ENCODE peak calls at places on chromosomes 16 and 17, in ten cellular contexts. F is CD8-positive, alpha-beta memory T cell; K is body of pancreas; W is lower lobe of right lung; B is GM23338; Z is Panc1; S is neuronal stem cell; D is heart right ventricle; L is iPS DF 6.9; P is A673. V is an unnamed sample. For H3K4me1, the result is how much of the 10 kb centered on the place peaks cover.

GRCh38 chr17:80870401-80870800 is 121.2 kb upstream of the CHMP6 start:
- DNase-seq in L (no peak), P (no peak), K (no peak), B (no peak), F (no peak), W (peak), D (no peak), S (no peak), Z (no peak), V (no peak)

GRCh38 chr17:49987290-49987585 is 7.8 kb downstream of the DLX3 start:
- DNase-seq in B (peak), W (no peak), F (no peak), Z (no peak), S (no peak), P (no peak), D (no peak), L (no peak), K (no peak), V (no peak)

GRCh38 chr17:44952946-44953475 is 5.4 kb upstream of the KIF18B start:
- DNase-seq in Z (no peak), F (no peak), L (no peak), W (no peak), S (no peak), D (no peak), P (no peak), K (no peak), B (peak), V (no peak)

GRCh38 chr16:57818377-57819055 is 16.2 kb upstream of the KIFC3 start:
- DNase-seq in F (no peak), L (no peak), D (no peak), B (no peak), K (peak), P (no peak), S (no peak), Z (no peak), W (no peak), V (no peak)

GRCh38 chr16:79434771-79435170 is 165.8 kb downstream of the MAF start:
- DNase-seq in L (no peak), K (no peak), D (no peak), F (no peak), B (no peak), Z (no peak), W (no peak), P (no peak), S (no peak), V (no peak)

GRCh38 chr17:21378553-21378952 is 2.4 kb downstream of the KCNJ12 start:
- DNase-seq in S (no peak), B (peak), P (no peak), F (no peak), W (no peak), K (no peak), D (no peak), Z (no peak), L (no peak), V (no peak)

GRCh38 chr17:59266748-59267147 is 46.4 kb downstream of the GDPD1 start:
- DNase-seq in Z (no peak), D (no peak), P (no peak), L (no peak), B (no peak), K (no peak), W (no peak), S (no peak), F (no peak), V (no peak)

GRCh38 chr17:80761421-80761871 is 216.8 kb downstream of the RPTOR start:
- DNase-seq in D (no peak), B (no peak), P (peak), Z (no peak), S (no peak), W (no peak), F (peak), L (no peak), K (no peak), V (no peak)

GRCh38 chr16:65201446-65202010 is 79.7 kb upstream of the CDH11 start:
- DNase-seq in P (no peak), L (no peak), K (no peak), F (no peak), Z (no peak), D (no peak), W (no peak), B (no peak), S (no peak), V (no peak)

GRCh38 chr16:87970206-87970605 is 19.0 kb downstream of the BANP start:
- DNase-seq in K (no peak), S (no peak), W (no peak), D (no peak), Z (no peak), B (no peak), P (peak), L (no peak), F (no peak), V (no peak)

GRCh38 chr16:6258056-6258455 is 1074.6 kb upstream of the RBFOX1 start:
- DNase-seq in K (no peak), P (no peak), F (no peak), D (no peak), S (no peak), B (no peak), W (no peak), L (no peak), Z (no peak), V (no peak)

GRCh38 chr17:7064248-7064647 is 15.8 kb downstream of the CLEC10A start:
- DNase-seq in W (no peak), F (no peak), D (no peak), P (no peak), L (no peak), Z (no peak), B (no peak), K (no peak), S (no peak), V (no peak)

GRCh38 chr17:36849871-36850348 is 87.4 kb upstream of the LHX1 start:
- DNase-seq in P (peak), W (no peak), K (no peak), B (no peak), L (no peak), Z (peak), D (no peak), S (no peak), F (no peak), V (no peak)

GRCh38 chr17:68613739-68614298 is 12.7 kb upstream of the FAM20A start:
- DNase-seq in P (peak), L (peak), S (peak), Z (peak), D (peak), K (no peak), W (peak), F (no peak), B (peak), V (peak)

GRCh38 chr17:35214192-35214591 is 20.0 kb upstream of the SLC35G3 start:
- DNase-seq in F (peak), W (no peak), L (no peak), B (no peak), S (no peak), K (no peak), D (no peak), Z (no peak), P (peak), V (no peak)

GRCh38 chr16:50683689-50684374 is 2.7 kb upstream of the SNX20 start:
- DNase-seq in B (no peak), W (no peak), S (no peak), Z (no peak), D (no peak), L (no peak), P (no peak), F (peak), K (no peak), V (peak)

GRCh38 chr17:71790791-71791190 is 330.0 kb upstream of the SOX9 start:
- DNase-seq in D (no peak), P (no peak), L (no peak), B (no peak), Z (no peak), W (no peak), S (no peak), F (no peak), K (no peak), V (no peak)

GRCh38 chr16:66357523-66357928 is 9.0 kb upstream of the CDH5 start:
- DNase-seq in S (peak), W (no peak), P (peak), D (peak), Z (no peak), L (no peak), B (peak), F (no peak), K (peak), V (no peak)

GRCh38 chr16:2770057-2770780 is 6.9 kb downstream of the ELOB start:
- DNase-seq in D (no peak), Z (no peak), L (no peak), B (no peak), K (no peak), W (peak), F (no peak), S (no peak), P (no peak), V (no peak)

GRCh38 chr17:78573955-78574354 is 3.2 kb downstream of the DNAH17 start:
- DNase-seq in S (no peak), D (no peak), F (no peak), Z (no peak), L (no peak), P (peak), K (no peak), W (no peak), B (no peak), V (no peak)

GRCh38 chr17:77783991-77784820 is 174.3 kb upstream of the TNRC6C start:
- DNase-seq in W (no peak), Z (no peak), B (no peak), K (no peak), P (no peak), D (no peak), S (no peak), F (peak), L (no peak), V (no peak)

GRCh38 chr16:87570938-87571867 is 31.1 kb upstream of the JPH3 start:
- DNase-seq in S (no peak), Z (no peak), D (peak), L (no peak), W (peak), P (no peak), K (peak), B (peak), F (no peak), V (peak)

DNA sequence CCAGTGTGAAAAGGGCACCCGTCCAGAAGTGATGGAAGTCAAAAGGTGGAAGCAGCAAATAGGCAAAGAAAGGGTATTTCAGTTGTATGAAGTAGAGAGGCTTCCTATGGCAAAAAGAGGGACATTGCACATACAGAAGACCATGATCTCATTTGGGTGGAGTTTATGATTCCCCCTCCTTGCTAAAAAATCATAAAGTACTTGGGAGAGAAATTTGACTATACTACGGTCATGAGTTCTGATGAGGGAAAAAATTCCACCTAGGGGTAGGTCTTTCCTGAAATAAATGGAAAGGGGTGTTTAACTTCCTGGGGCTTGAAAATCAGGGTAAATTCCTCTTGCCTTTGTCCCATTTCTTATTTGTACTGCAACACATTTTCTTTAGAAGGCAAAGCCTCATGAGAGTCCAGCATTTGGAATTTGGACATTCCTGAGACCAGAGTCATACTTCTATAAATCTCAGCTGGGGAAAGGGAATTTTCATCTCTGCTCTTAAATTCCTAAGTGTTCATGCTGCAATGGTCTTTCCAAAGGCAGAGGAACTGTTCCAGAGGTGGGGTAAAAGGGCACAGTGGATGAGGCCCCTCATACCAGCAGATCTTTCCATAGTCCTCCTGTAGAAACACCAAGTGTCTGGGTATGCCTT is 5.8 kb downstream of the LYRM1 start:
- DNase-seq in P (peak), S (no peak), B (no peak), K (no peak), W (no peak), Z (no peak), D (no peak), L (no peak), F (no peak), V (no peak)
- H3K4me1 ChIP-seq in P (under half), S (under half), B (under half), K (half or more), W (half or more), Z (half or more), D (half or more), L (under half), F (under half), V (under half)

DNA sequence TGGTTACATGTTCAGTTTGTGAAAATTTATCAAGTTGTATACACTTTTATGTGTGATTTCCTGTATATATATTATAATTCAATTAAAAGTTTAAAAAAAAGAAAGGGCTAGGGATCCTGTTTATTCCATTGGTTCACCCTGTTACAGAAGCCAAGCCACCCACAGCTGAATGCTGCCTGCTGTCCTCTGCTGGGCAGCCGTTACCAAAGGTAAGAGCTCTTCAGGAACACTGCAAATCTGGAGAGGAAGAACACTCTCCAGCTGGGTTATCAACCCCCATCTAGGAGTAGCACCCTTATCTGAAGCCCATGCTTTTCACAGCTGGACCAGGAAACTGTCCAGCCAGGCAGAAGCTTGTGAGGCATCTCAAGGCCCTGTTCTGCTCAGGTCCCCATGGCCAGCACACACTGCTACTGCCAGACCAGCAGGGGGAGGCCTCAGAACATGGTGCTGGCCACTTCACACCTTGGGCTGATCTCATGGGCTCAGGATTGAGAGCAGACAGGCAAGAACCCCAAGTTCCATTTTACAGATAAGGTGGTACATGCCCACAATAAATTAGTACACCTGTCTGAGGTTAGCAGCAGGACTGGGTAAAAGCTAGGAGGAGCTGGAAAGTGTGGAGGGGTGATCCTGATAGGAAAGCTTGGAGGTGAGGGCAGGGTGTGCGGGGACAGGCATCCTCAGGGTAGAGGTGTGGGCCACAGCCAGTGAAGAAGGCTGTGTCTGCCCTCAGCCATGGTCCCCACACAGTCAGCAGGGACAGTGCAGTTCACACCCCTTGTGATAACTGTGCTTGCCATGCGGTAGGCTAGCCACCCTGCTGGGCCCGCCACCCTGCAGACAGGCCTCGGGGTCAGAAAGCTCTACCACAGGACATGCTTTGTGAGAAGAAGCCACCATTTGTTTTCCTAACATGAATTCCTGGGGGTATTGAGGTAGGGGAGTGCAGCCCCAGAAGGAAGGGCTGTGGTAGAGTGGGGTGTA is 54.3 kb upstream of the SREBF1 start:
- DNase-seq in L (no peak), D (peak), S (no peak), Z (peak), P (peak), K (peak), W (peak), F (peak), B (peak), V (peak)
- H3K4me1 ChIP-seq in L (under half), D (under half), S (under half), Z (under half), P (under half), K (under half), W (under half), F (under half), B (under half), V (under half)

DNA sequence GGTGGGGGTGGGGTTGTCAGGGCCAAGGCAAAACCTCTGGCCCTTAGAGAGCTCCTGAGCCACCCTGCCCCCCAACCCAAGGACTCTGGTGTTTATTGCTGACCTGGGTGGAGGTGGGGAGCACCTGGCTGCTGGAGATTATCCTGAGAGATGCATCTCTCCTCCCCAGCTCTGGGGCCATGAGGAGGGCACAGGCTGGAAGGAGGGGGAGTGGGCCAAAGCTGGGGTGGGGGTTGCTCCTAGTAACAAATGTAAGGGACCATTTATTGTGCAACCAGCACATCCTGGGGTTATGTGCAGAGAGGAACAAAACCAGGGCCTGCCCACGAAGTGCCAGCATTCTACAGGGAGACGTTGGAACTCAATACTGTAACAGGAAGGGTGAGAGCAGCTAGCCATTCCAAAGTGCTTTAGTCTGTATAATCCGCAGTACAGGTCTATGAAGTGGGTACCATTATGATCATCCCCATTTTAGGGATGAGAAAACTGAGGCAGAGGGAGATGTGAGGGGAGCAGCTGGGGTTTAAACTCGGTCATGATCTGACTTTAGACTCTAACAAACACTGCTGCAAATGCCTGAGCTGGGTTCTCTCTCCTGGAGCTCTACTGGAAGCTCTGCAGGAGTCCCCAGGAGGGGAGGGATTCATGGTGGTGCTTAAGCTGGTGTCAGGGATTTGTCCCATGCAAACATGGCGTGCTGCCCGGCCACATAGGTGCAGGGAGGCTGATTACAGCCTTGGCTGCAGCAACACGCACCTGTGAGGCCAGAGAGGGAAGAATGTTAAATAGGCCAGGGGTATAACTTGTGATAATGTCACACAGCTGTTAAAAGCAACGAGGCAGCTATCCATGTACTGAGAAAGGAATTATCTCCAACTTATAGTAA is 1.3 kb upstream of the RHBDF2 start:
- DNase-seq in D (no peak), P (no peak), B (no peak), F (no peak), K (peak), W (no peak), S (no peak), L (no peak), Z (no peak), V (no peak)
- H3K4me1 ChIP-seq in D (under half), P (under half), B (under half), F (half or more), K (half or more), W (half or more), S (under half), L (under half), Z (under half), V (under half)

DNA sequence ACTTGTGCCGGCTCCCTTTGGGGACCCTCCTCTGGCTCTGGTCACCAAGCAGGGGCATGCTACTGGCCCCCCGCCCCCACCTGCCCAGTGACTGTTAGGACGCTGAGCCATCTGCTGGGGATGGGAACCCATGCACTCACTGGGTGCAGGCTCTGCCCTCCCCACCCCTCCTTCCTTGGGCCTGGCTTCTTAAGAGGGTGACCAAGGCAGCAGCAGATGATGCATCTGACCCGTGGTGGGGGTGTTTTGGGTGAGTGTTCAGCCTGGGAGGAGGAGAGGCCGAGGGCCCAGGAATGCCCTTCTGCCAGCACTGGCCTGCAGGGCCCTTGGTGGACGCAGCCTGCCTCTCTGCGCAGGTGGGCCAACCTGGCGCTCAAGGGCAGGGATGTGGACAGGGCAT is 19.2 kb upstream of the MTSS2 start:
- DNase-seq in L (no peak), B (no peak), W (no peak), K (no peak), F (no peak), P (no peak), S (no peak), Z (no peak), D (no peak), V (no peak)
- H3K4me1 ChIP-seq in L (under half), B (under half), W (half or more), K (under half), F (under half), P (under half), S (under half), Z (under half), D (under half), V (under half)

DNA sequence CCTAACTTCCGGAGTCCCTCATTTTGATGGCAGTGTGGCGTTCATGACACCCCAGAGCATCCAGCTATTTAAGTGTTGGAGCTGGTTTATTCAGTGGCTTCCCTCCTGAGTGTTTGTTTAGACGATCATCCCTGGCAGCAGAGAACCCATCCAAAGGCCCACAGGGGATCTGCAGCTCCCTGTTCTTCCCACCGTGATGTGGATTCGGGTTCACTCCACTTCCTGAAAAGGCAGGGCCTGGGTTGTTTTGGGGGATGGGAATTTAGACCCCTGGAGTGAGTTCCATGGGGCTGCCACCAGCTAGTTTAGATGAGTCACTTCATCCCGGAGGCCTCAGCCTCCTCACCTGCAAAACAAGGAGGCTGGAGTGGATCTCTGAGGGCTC is 2.3 kb downstream of the KSR1 start:
- DNase-seq in D (no peak), B (peak), F (no peak), Z (no peak), K (no peak), W (no peak), P (peak), L (no peak), S (peak), V (no peak)
- H3K4me1 ChIP-seq in D (under half), B (half or more), F (under half), Z (under half), K (half or more), W (half or more), P (under half), L (under half), S (under half), V (under half)